ENCODE peak calls at places on chromosomes 12 and 14, in ten cellular contexts. M, T, O, K, J, V, N, A, Q and S are unnamed samples.
A peak's percentile ranks its signal among the peaks of the same experiment; 100 is the strongest.

GRCh38 chr14:92263681-92264080 is 59.3 kb upstream of the SLC24A4 start:
- DNase-seq in M (no peak), T (no peak), N (peak; percentile 59), Q (no peak), O (peak; percentile 21), V (no peak), K (no peak), J (no peak), A (peak; percentile 16), S (no peak)

GRCh38 chr12:50790081-50790480 is 26.2 kb downstream of the ATF1 start:
- DNase-seq in O (no peak), Q (no peak), J (no peak), T (no peak), M (no peak), A (no peak), N (peak; percentile 72), V (no peak), K (no peak), S (no peak)

GRCh38 chr12:131085125-131085815 is 131.6 kb downstream of the ADGRD1 start:
- DNase-seq in V (no peak), J (no peak), N (no peak), Q (peak; percentile 20), M (peak; percentile 60), T (peak; percentile 50), K (no peak), O (no peak), A (no peak), S (no peak)

GRCh38 chr12:67275380-67275913 is 6.3 kb downstream of the CAND1 start:
- DNase-seq in J (no peak), T (no peak), Q (no peak), K (no peak), A (peak; percentile 69), M (no peak), N (no peak), O (no peak), V (no peak), S (no peak)

GRCh38 chr14:86237733-86238132 is 707.8 kb downstream of the FLRT2 start:
- DNase-seq in M (no peak), K (no peak), N (no peak), T (no peak), Q (no peak), O (no peak), A (no peak), V (no peak), J (no peak), S (no peak)

GRCh38 chr12:27434673-27435565 is 11.6 kb upstream of the SMCO2 start:
- DNase-seq in K (peak; percentile 21), Q (no peak), T (no peak), N (peak; percentile 54), V (peak; percentile 17), A (peak; percentile 33), O (peak; percentile 54), M (no peak), J (no peak), S (peak; percentile 13)

GRCh38 chr12:14828896-14829295 is 14.4 kb downstream of the ART4 start:
- DNase-seq in V (peak; percentile 42), M (no peak), Q (no peak), N (peak; percentile 9), J (no peak), K (no peak), T (no peak), O (peak; percentile 31), A (no peak), S (peak; percentile 41)

GRCh38 chr14:94011795-94012194 is 14.3 kb upstream of the OTUB2 start:
- DNase-seq in Q (no peak), O (peak; percentile 55), A (no peak), V (peak; percentile 65), J (no peak), T (no peak), M (no peak), K (no peak), N (no peak), S (peak; percentile 10)

GRCh38 chr12:51812871-51813270 is 35.6 kb downstream of the FIGNL2 start:
- DNase-seq in N (no peak), Q (no peak), O (no peak), V (no peak), A (no peak), K (no peak), J (no peak), M (no peak), T (no peak), S (no peak)

GRCh38 chr12:51815571-51815970 is 32.9 kb downstream of the FIGNL2 start:
- DNase-seq in V (no peak), M (no peak), J (no peak), T (no peak), N (no peak), K (no peak), A (no peak), O (no peak), Q (no peak), S (no peak)

GRCh38 chr12:51814311-51815088 is 34.0 kb downstream of the FIGNL2 start:
- DNase-seq in Q (peak; percentile 71), K (peak; percentile 87), N (peak; percentile 59), J (no peak), O (peak; percentile 93), V (peak; percentile 45), T (peak; percentile 55), A (peak; percentile 78), M (peak; percentile 92), S (peak; percentile 56)

GRCh38 chr12:51811203-51811805 is 37.2 kb downstream of the FIGNL2 start:
- DNase-seq in K (peak; percentile 55), V (no peak), M (no peak), J (no peak), Q (no peak), N (no peak), A (peak; percentile 8), O (no peak), T (no peak), S (no peak)

DNA sequence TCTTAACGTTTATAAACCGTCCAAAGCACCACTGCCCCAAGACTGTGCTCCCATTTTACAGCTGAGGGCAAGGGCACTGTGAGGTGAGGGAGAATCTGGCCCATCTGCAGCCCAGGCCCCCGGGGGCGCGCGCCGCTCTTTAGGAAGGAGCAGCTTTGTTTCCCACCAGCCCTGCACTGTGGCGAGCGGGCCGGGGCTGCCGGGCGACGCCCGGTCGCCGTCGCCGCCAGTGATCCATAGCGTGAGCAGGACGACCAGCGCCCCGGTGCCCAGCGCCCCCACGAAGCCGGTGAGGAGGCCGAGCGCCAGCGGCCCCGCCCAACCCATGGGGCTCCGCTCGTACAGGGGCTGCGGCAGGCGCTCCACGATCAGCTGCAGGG is 34.6 kb downstream of the FIGNL2 start:
- DNase-seq in A (no peak), J (no peak), M (peak; percentile 80), V (no peak), K (no peak), N (no peak), Q (no peak), O (no peak), T (no peak), S (no peak)
- H3K4me3 ChIP-seq in A (peak overlapping the region; percentile 61), J (peak overlapping the region; percentile 50), M (peak overlapping the region; percentile 43), V (no peak overlapping the region), K (no peak overlapping the region), N (no peak overlapping the region), Q (peak overlapping the region; percentile 56), O (peak overlapping the region; percentile 37), T (peak overlapping the region; percentile 64), S (no peak overlapping the region)

DNA sequence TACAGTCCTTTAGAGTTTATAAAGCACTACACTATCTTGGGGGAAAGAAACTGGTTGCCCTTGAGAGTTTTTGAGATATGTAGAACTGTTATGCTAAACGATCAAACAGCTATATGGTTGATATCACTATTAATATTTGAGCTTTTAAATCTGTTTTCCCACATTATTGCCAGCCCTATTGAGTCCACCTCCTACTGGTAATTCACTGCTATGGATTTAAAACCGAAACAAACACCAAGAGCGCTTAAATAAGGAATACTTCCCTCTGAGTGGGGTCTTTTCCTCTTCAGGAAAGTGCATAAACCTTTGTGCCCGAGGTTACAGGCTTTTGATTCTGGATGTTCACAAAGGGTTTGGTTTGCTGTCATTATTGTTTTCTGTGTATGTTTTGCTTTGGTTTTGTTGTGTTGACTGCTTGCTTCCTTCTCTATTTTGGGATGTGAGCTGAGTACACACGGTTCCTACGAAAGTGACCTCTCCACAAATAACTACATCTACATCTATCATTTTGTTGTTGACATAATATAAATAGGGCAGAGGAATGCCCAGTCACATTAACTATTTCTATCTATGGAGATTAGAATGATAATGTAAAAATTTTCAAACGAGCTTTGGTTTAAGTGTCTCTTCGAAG is 44.8 kb downstream of the LGR5 start:
- DNase-seq in T (no peak), O (no peak), A (no peak), K (no peak), N (no peak), M (no peak), J (no peak), V (no peak), Q (no peak), S (no peak)
- TF ChIP-seq CTCF in T (no peak), O (no peak), A (no peak), K (no peak), N (no peak), M (no peak), J (no peak), V (no peak), Q (no peak), S (no peak)

DNA sequence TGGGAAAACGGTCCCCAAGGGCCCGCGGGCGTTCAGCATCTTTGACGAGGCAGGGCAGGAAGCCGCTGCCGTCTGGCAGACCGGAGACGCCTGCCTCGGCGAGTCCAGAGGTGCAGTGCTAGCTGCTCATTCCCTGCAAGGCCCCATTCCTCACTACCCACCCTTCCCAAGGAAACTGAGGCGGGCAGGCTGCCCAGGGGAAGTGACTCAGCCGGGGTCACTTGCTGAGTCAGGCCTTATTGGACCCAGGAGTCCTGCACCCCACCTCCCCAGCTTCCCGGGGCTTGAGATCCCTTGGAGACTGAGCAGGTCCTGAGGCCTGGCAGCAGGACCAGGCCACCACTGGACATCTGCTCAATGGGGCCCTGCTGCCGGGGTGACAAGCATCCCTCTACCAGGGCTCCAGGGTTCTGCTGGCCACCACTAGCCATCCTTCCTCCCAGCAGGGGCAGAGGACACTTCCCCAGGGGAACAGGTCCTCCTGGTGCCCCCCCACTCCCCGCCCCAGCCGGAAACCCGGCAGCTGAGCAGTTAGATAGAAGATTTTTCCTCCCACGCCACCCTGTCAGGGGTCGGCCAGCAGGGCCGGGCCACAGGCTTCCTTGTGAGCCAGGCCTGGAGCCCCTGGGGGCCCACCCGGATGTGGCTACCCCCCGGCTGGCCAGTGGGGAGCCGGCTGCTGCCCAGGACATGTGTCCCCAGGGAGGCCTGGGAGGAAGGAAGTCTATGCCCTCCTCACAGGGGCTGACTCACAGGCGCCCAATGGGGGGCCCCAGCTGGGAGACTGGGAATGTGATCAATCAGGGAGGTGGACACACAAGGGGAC is 3.9 kb downstream of the SH2B3 start:
- DNase-seq in A (no peak), K (peak; percentile 73), M (peak; percentile 93), N (peak; percentile 100), J (no peak), O (peak; percentile 91), V (peak; percentile 52), T (no peak), Q (peak; percentile 40), S (peak; percentile 90)
- H3K4me3 ChIP-seq in A (no peak overlapping the region), K (no peak overlapping the region), M (peak overlapping the region; percentile 35), N (peak overlapping the region; percentile 93), J (peak overlapping the region; percentile 18), O (peak overlapping the region; percentile 89), V (peak overlapping the region; percentile 84), T (peak overlapping the region; percentile 5), Q (peak overlapping the region; percentile 25), S (peak overlapping the region; percentile 96)

DNA sequence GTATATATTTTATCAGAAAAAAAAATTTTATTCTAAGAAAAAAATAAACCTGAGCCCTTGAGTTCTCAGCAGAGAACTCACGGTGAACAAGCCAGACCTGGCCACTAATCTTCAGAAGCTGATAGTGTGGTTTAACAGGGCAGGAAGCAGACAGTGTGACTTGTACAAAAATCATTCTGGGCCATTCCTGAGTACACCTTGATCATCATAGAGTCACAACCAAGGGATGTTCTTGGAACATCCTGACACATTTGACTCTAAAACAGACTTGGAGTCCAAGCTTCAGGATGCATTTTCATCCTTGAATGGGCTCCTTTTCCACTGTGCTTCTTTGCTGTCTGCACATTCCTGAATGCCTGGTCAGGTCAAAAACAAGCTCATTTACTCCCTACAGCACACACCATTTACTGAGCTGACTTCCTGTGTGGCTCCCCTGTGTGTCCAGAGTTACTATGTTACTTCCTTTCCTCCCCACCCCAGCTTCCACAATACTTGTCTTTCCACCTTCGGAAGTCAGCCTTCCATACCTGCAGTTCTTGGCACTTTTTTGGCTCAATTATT is 112.0 kb downstream of the ANO6 start:
- DNase-seq in O (peak; percentile 23), A (peak; percentile 48), M (no peak), T (no peak), J (no peak), V (no peak), K (no peak), Q (no peak), N (no peak), S (peak; percentile 15)
- TF ChIP-seq CTCF in O (no peak), A (no peak), M (no peak), T (no peak), J (no peak), V (no peak), K (no peak), Q (no peak), N (no peak), S (no peak)